ENCODE peak calls at places on chromosomes 11 and 22, in ten cellular contexts. V is progenitor cell of endocrine pancreas; I is activated CD8-positive, alpha-beta T cell treated with anti-CD3 and anti-CD28 coated beads for 36 hours; Q is CD4-positive, alpha-beta T cell; D is cardiac fibroblast; P is fibroblast of lung; J is WTC11; O is GM23338; W is B cell; R is A673. Z is an unnamed sample.

GRCh38 chr11:123357990-123358827 is 71.9 kb upstream of the GRAMD1B start:
- DNase-seq in J (peak; percentile 38), O (peak; percentile 64), W (peak; percentile 1), P (peak; percentile 0), V (no peak), Q (no peak), I (peak; percentile 68), D (peak; percentile 5), R (peak; percentile 54), Z (peak; percentile 9)

GRCh38 chr22:23938328-23939016 is 22.5 kb downstream of the GSTT2B start:
- DNase-seq in R (no peak), Q (no peak), P (no peak), V (no peak), I (no peak), D (no peak), O (no peak), J (no peak), W (no peak), Z (no peak)

GRCh38 chr11:86473991-86474833 is 99.5 kb downstream of the CCDC81 start:
- DNase-seq in J (no peak), W (no peak), V (no peak), P (no peak), O (no peak), D (peak; percentile 25), R (no peak), Q (no peak), I (no peak), Z (peak; percentile 78)

GRCh38 chr11:75031771-75032549 is 43.2 kb downstream of the NEU3 start:
- DNase-seq in W (peak; percentile 64), I (peak; percentile 78), Q (peak; percentile 45), O (peak; percentile 93), J (peak; percentile 89), D (peak; percentile 81), R (peak; percentile 74), P (peak; percentile 66), V (peak; percentile 73), Z (peak; percentile 83)

GRCh38 chr11:68927280-68928107 is 23.8 kb downstream of the IGHMBP2 start:
- DNase-seq in D (peak; percentile 69), W (peak; percentile 52), V (no peak), Q (no peak), O (no peak), I (no peak), J (no peak), R (no peak), P (peak; percentile 64), Z (peak; percentile 36)

GRCh38 chr11:111982019-111982464 is 43.2 kb upstream of the DLAT start:
- DNase-seq in Q (peak; percentile 38), R (peak; percentile 26), I (peak; percentile 81), O (peak; percentile 96), W (peak; percentile 41), J (peak; percentile 83), P (peak; percentile 39), V (peak; percentile 62), D (peak; percentile 62), Z (peak; percentile 64)

GRCh38 chr11:19436932-19437331 is 196.2 kb upstream of the E2F8 start:
- DNase-seq in R (no peak), V (no peak), O (no peak), P (no peak), D (no peak), W (no peak), J (no peak), Q (no peak), I (no peak), Z (no peak)

GRCh38 chr11:19380375-19380774 is 139.6 kb upstream of the E2F8 start:
- DNase-seq in I (no peak), J (no peak), P (peak; percentile 67), D (peak; percentile 82), W (no peak), V (no peak), Q (no peak), O (no peak), R (peak; percentile 3), Z (peak; percentile 95)

GRCh38 chr11:109939176-109939810 is 153.9 kb upstream of the ZC3H12C start:
- DNase-seq in V (no peak), I (peak; percentile 3), R (peak; percentile 91), D (peak; percentile 88), Q (no peak), W (no peak), P (peak; percentile 85), O (peak; percentile 80), J (no peak), Z (peak; percentile 53)

GRCh38 chr11:85752201-85752889 is 58.6 kb downstream of the SYTL2 start:
- DNase-seq in O (no peak), D (no peak), I (peak; percentile 42), J (no peak), R (no peak), W (no peak), Q (no peak), P (no peak), V (no peak), Z (no peak)

GRCh38 chr11:115760921-115761320 is 256.7 kb upstream of the CADM1 start:
- DNase-seq in P (no peak), I (no peak), W (no peak), R (no peak), O (no peak), D (no peak), Q (no peak), V (no peak), J (no peak), Z (no peak)

GRCh38 chr11:47981667-47982404 is 1.5 kb downstream of the PTPRJ start:
- DNase-seq in R (no peak), D (no peak), J (no peak), Q (no peak), V (no peak), P (no peak), W (peak; percentile 29), I (peak; percentile 35), O (no peak), Z (no peak)

GRCh38 chr11:92589512-92589911 is 364.9 kb downstream of the FAT3 start:
- DNase-seq in O (no peak), D (no peak), Q (no peak), R (no peak), V (no peak), W (no peak), J (no peak), I (no peak), P (no peak), Z (no peak)

DNA sequence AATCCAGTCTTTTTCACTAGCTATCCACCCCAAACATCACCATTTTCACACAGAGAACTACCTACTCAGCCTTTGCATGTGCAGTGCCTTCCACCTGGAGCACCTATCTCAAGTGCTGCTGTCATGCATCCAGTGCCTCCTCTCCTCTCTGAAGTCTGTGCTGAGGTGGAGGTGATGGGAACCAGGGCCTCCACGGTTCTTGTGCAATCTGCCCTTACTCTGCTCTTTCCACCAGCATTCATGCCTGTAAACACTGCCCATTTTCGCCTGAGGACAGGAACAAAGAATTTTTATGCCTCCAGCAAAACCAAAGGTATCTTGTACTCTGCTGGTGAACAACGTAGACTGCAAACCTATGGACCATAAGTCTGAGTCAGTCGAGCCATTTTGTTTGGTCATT is 27.0 kb downstream of the PITPNB start:
- DNase-seq in D (no peak), Q (no peak), W (no peak), V (no peak), I (no peak), O (no peak), R (no peak), J (no peak), P (no peak), Z (no peak)
- TF ChIP-seq CTCF in D (no peak), Q (no peak), W (no peak), V (no peak), I (no peak), O (no peak), R (no peak), J (no peak), P (no peak), Z (no peak)

GRCh38 chr22:21641795-21642583 is at the start of gene SDF2L1:
- DNase-seq in W (peak; percentile 98), V (peak; percentile 93), J (peak; percentile 99), R (peak; percentile 99), O (peak; percentile 99), Q (peak; percentile 96), P (peak; percentile 98), D (peak; percentile 99), I (peak; percentile 99), Z (peak; percentile 99)
- TF ChIP-seq CTCF in W (no peak), V (no peak), J (no peak), R (no peak), O (no peak), Q (no peak), P (no peak), D (no peak), I (no peak), Z (no peak)

GRCh38 chr11:61294717-61295595 is at the start of gene VWCE:
- DNase-seq in O (peak; percentile 92), J (peak; percentile 75), V (peak; percentile 65), Q (peak; percentile 48), I (peak; percentile 88), W (peak; percentile 80), P (peak; percentile 51), R (peak; percentile 88), D (peak; percentile 64), Z (peak; percentile 57)
- TF ChIP-seq CTCF in O (no peak), J (no peak), V (peak; percentile 31), Q (no peak), I (peak; percentile 23), W (peak; percentile 33), P (peak; percentile 31), R (peak; percentile 56), D (peak; percentile 15), Z (peak; percentile 30)

GRCh38 chr22:43910178-43910695 is 13.4 kb upstream of the PNPLA3 start:
- DNase-seq in Q (no peak), I (no peak), J (no peak), R (no peak), V (no peak), P (no peak), W (no peak), O (no peak), D (no peak), Z (no peak)
- TF ChIP-seq CTCF in Q (no peak), I (no peak), J (no peak), R (no peak), V (no peak), P (no peak), W (no peak), O (no peak), D (no peak), Z (no peak)

GRCh38 chr11:125550780-125551179 is 18.5 kb upstream of the EI24 start:
- DNase-seq in P (no peak), Q (no peak), J (no peak), O (no peak), W (no peak), V (no peak), R (no peak), D (no peak), I (no peak), Z (no peak)
- TF ChIP-seq CTCF in P (no peak), Q (no peak), J (no peak), O (no peak), W (no peak), V (no peak), R (no peak), D (no peak), I (no peak), Z (no peak)